ENCODE peak calls at places on chromosomes 3 and 15, in seven cellular contexts. One of them, this sample, is unnamed.

GRCh38 chr15:43204016-43204901 is 16.6 kb downstream of the EPB42 start:
- DNase-seq in anterior cingulate cortex: no peak
- DNase-seq in NCI-H1417: no peak
- DNase-seq in foreskin fibroblast: peak; percentile 81
- DNase-seq in esophagus muscularis mucosa: peak; percentile 72
- DNase-seq in stimulated activated CD8-positive, alpha-beta memory T cell treated with anti-CD3 and anti-CD28 coated beads, Interleukin-7, amount 100 ng/mL, for 1 hour: peak; percentile 19
- DNase-seq in mucosa of gallbladder: peak; percentile 26
- DNase-seq in this sample: peak; percentile 48

GRCh38 chr15:39404767-39405173 is 176.1 kb upstream of the THBS1 start:
- DNase-seq in anterior cingulate cortex: no peak
- DNase-seq in NCI-H1417: no peak
- DNase-seq in foreskin fibroblast: peak; percentile 98
- DNase-seq in esophagus muscularis mucosa: no peak
- DNase-seq in stimulated activated CD8-positive, alpha-beta memory T cell treated with anti-CD3 and anti-CD28 coated beads, Interleukin-7, amount 100 ng/mL, for 1 hour: no peak
- DNase-seq in mucosa of gallbladder: no peak
- DNase-seq in this sample: no peak

GRCh38 chr3:136512391-136512790 is 239.8 kb downstream of the STAG1 start:
- DNase-seq in anterior cingulate cortex: no peak
- DNase-seq in NCI-H1417: no peak
- DNase-seq in foreskin fibroblast: peak; percentile 60
- DNase-seq in esophagus muscularis mucosa: no peak
- DNase-seq in stimulated activated CD8-positive, alpha-beta memory T cell treated with anti-CD3 and anti-CD28 coated beads, Interleukin-7, amount 100 ng/mL, for 1 hour: no peak
- DNase-seq in mucosa of gallbladder: no peak
- DNase-seq in this sample: no peak

GRCh38 chr3:165549665-165550064 is 287.6 kb downstream of the BCHE start:
- DNase-seq in anterior cingulate cortex: no peak
- DNase-seq in NCI-H1417: no peak
- DNase-seq in foreskin fibroblast: no peak
- DNase-seq in esophagus muscularis mucosa: no peak
- DNase-seq in stimulated activated CD8-positive, alpha-beta memory T cell treated with anti-CD3 and anti-CD28 coated beads, Interleukin-7, amount 100 ng/mL, for 1 hour: no peak
- DNase-seq in mucosa of gallbladder: no peak
- DNase-seq in this sample: no peak

GRCh38 chr15:26891448-26891881 is 24.6 kb downstream of the GABRA5 start:
- DNase-seq in anterior cingulate cortex: peak; percentile 59
- DNase-seq in NCI-H1417: peak; percentile 81
- DNase-seq in foreskin fibroblast: peak; percentile 84
- DNase-seq in esophagus muscularis mucosa: peak; percentile 91
- DNase-seq in stimulated activated CD8-positive, alpha-beta memory T cell treated with anti-CD3 and anti-CD28 coated beads, Interleukin-7, amount 100 ng/mL, for 1 hour: no peak
- DNase-seq in mucosa of gallbladder: peak; percentile 55
- DNase-seq in this sample: peak; percentile 65

GRCh38 chr3:171566803-171567422 is 106.7 kb upstream of the TNIK start:
- DNase-seq in anterior cingulate cortex: no peak
- DNase-seq in NCI-H1417: peak; percentile 75
- DNase-seq in foreskin fibroblast: peak; percentile 68
- DNase-seq in esophagus muscularis mucosa: no peak
- DNase-seq in stimulated activated CD8-positive, alpha-beta memory T cell treated with anti-CD3 and anti-CD28 coated beads, Interleukin-7, amount 100 ng/mL, for 1 hour: no peak
- DNase-seq in mucosa of gallbladder: no peak
- DNase-seq in this sample: no peak

GRCh38 chr3:119409844-119410243 is 53.6 kb downstream of the TMEM39A start:
- DNase-seq in anterior cingulate cortex: no peak
- DNase-seq in NCI-H1417: no peak
- DNase-seq in foreskin fibroblast: peak; percentile 38
- DNase-seq in esophagus muscularis mucosa: peak; percentile 31
- DNase-seq in stimulated activated CD8-positive, alpha-beta memory T cell treated with anti-CD3 and anti-CD28 coated beads, Interleukin-7, amount 100 ng/mL, for 1 hour: no peak
- DNase-seq in mucosa of gallbladder: no peak
- DNase-seq in this sample: no peak

GRCh38 chr15:53869044-53869805 is 109.0 kb upstream of the UNC13C start:
- DNase-seq in anterior cingulate cortex: no peak
- DNase-seq in NCI-H1417: no peak
- DNase-seq in foreskin fibroblast: no peak
- DNase-seq in esophagus muscularis mucosa: no peak
- DNase-seq in stimulated activated CD8-positive, alpha-beta memory T cell treated with anti-CD3 and anti-CD28 coated beads, Interleukin-7, amount 100 ng/mL, for 1 hour: no peak
- DNase-seq in mucosa of gallbladder: no peak
- DNase-seq in this sample: no peak

GRCh38 chr15:36644156-36644896 is 64.9 kb downstream of the CDIN1 start:
- DNase-seq in anterior cingulate cortex: no peak
- DNase-seq in NCI-H1417: peak; percentile 26
- DNase-seq in foreskin fibroblast: no peak
- DNase-seq in esophagus muscularis mucosa: no peak
- DNase-seq in stimulated activated CD8-positive, alpha-beta memory T cell treated with anti-CD3 and anti-CD28 coated beads, Interleukin-7, amount 100 ng/mL, for 1 hour: no peak
- DNase-seq in mucosa of gallbladder: no peak
- DNase-seq in this sample: no peak

GRCh38 chr3:49054344-49054862 is 25.2 kb upstream of the IMPDH2 start:
- DNase-seq in anterior cingulate cortex: no peak
- DNase-seq in NCI-H1417: no peak
- DNase-seq in foreskin fibroblast: no peak
- DNase-seq in esophagus muscularis mucosa: no peak
- DNase-seq in stimulated activated CD8-positive, alpha-beta memory T cell treated with anti-CD3 and anti-CD28 coated beads, Interleukin-7, amount 100 ng/mL, for 1 hour: no peak
- DNase-seq in mucosa of gallbladder: no peak
- DNase-seq in this sample: no peak

GRCh38 chr3:170523248-170523647 is 62.6 kb downstream of the SLC7A14 start:
- DNase-seq in anterior cingulate cortex: no peak
- DNase-seq in NCI-H1417: no peak
- DNase-seq in foreskin fibroblast: peak; percentile 64
- DNase-seq in esophagus muscularis mucosa: no peak
- DNase-seq in stimulated activated CD8-positive, alpha-beta memory T cell treated with anti-CD3 and anti-CD28 coated beads, Interleukin-7, amount 100 ng/mL, for 1 hour: no peak
- DNase-seq in mucosa of gallbladder: no peak
- DNase-seq in this sample: no peak

GRCh38 chr15:75532413-75533250 is 46.5 kb downstream of the PTPN9 start:
- DNase-seq in anterior cingulate cortex: no peak
- DNase-seq in NCI-H1417: no peak
- DNase-seq in foreskin fibroblast: peak; percentile 88
- DNase-seq in esophagus muscularis mucosa: peak; percentile 94
- DNase-seq in stimulated activated CD8-positive, alpha-beta memory T cell treated with anti-CD3 and anti-CD28 coated beads, Interleukin-7, amount 100 ng/mL, for 1 hour: no peak
- DNase-seq in mucosa of gallbladder: peak; percentile 67
- DNase-seq in this sample: no peak

GRCh38 chr3:177565981-177566380 is 368.7 kb upstream of the TBL1XR1 start:
- DNase-seq in anterior cingulate cortex: no peak
- DNase-seq in NCI-H1417: no peak
- DNase-seq in foreskin fibroblast: no peak
- DNase-seq in esophagus muscularis mucosa: no peak
- DNase-seq in stimulated activated CD8-positive, alpha-beta memory T cell treated with anti-CD3 and anti-CD28 coated beads, Interleukin-7, amount 100 ng/mL, for 1 hour: no peak
- DNase-seq in mucosa of gallbladder: no peak
- DNase-seq in this sample: no peak

GRCh38 chr3:196192036-196193001 is 18.9 kb downstream of the ZDHHC19 start:
- DNase-seq in anterior cingulate cortex: no peak
- DNase-seq in NCI-H1417: no peak
- DNase-seq in foreskin fibroblast: no peak
- DNase-seq in esophagus muscularis mucosa: no peak
- DNase-seq in stimulated activated CD8-positive, alpha-beta memory T cell treated with anti-CD3 and anti-CD28 coated beads, Interleukin-7, amount 100 ng/mL, for 1 hour: no peak
- DNase-seq in mucosa of gallbladder: no peak
- DNase-seq in this sample: no peak

GRCh38 chr3:100040846-100041245 is 73.5 kb downstream of the FILIP1L start:
- DNase-seq in anterior cingulate cortex: no peak
- DNase-seq in NCI-H1417: no peak
- DNase-seq in foreskin fibroblast: peak; percentile 70
- DNase-seq in esophagus muscularis mucosa: no peak
- DNase-seq in stimulated activated CD8-positive, alpha-beta memory T cell treated with anti-CD3 and anti-CD28 coated beads, Interleukin-7, amount 100 ng/mL, for 1 hour: no peak
- DNase-seq in mucosa of gallbladder: no peak
- DNase-seq in this sample: no peak

GRCh38 chr3:32310336-32310735 is 71.9 kb downstream of the CMTM8 start:
- DNase-seq in anterior cingulate cortex: no peak
- DNase-seq in NCI-H1417: no peak
- DNase-seq in foreskin fibroblast: no peak
- DNase-seq in esophagus muscularis mucosa: no peak
- DNase-seq in stimulated activated CD8-positive, alpha-beta memory T cell treated with anti-CD3 and anti-CD28 coated beads, Interleukin-7, amount 100 ng/mL, for 1 hour: no peak
- DNase-seq in mucosa of gallbladder: no peak
- DNase-seq in this sample: no peak

GRCh38 chr15:89790206-89790605 is 14.1 kb downstream of the MESP2 start:
- DNase-seq in anterior cingulate cortex: no peak
- DNase-seq in NCI-H1417: no peak
- DNase-seq in foreskin fibroblast: no peak
- DNase-seq in esophagus muscularis mucosa: no peak
- DNase-seq in stimulated activated CD8-positive, alpha-beta memory T cell treated with anti-CD3 and anti-CD28 coated beads, Interleukin-7, amount 100 ng/mL, for 1 hour: no peak
- DNase-seq in mucosa of gallbladder: no peak
- DNase-seq in this sample: no peak

GRCh38 chr15:73142802-73143762 is 90.8 kb downstream of the NEO1 start:
- DNase-seq in anterior cingulate cortex: no peak
- DNase-seq in NCI-H1417: no peak
- DNase-seq in foreskin fibroblast: no peak
- DNase-seq in esophagus muscularis mucosa: no peak
- DNase-seq in stimulated activated CD8-positive, alpha-beta memory T cell treated with anti-CD3 and anti-CD28 coated beads, Interleukin-7, amount 100 ng/mL, for 1 hour: no peak
- DNase-seq in mucosa of gallbladder: no peak
- DNase-seq in this sample: peak; percentile 14

GRCh38 chr3:10400050-10400748 is 79.3 kb upstream of the SEC13 start:
- DNase-seq in anterior cingulate cortex: no peak
- DNase-seq in NCI-H1417: no peak
- DNase-seq in foreskin fibroblast: no peak
- DNase-seq in esophagus muscularis mucosa: no peak
- DNase-seq in stimulated activated CD8-positive, alpha-beta memory T cell treated with anti-CD3 and anti-CD28 coated beads, Interleukin-7, amount 100 ng/mL, for 1 hour: no peak
- DNase-seq in mucosa of gallbladder: no peak
- DNase-seq in this sample: no peak

GRCh38 chr15:31852933-31853332 is 177.4 kb upstream of the CHRNA7 start:
- DNase-seq in anterior cingulate cortex: peak; percentile 42
- DNase-seq in NCI-H1417: no peak
- DNase-seq in foreskin fibroblast: no peak
- DNase-seq in esophagus muscularis mucosa: no peak
- DNase-seq in stimulated activated CD8-positive, alpha-beta memory T cell treated with anti-CD3 and anti-CD28 coated beads, Interleukin-7, amount 100 ng/mL, for 1 hour: no peak
- DNase-seq in mucosa of gallbladder: no peak
- DNase-seq in this sample: no peak

GRCh38 chr3:184350618-184351017 is 10.8 kb downstream of the CLCN2 start:
- DNase-seq in anterior cingulate cortex: no peak
- DNase-seq in NCI-H1417: no peak
- DNase-seq in foreskin fibroblast: no peak
- DNase-seq in esophagus muscularis mucosa: no peak
- DNase-seq in stimulated activated CD8-positive, alpha-beta memory T cell treated with anti-CD3 and anti-CD28 coated beads, Interleukin-7, amount 100 ng/mL, for 1 hour: no peak
- DNase-seq in mucosa of gallbladder: no peak
- DNase-seq in this sample: no peak

GRCh38 chr3:112582242-112582874 is 20.5 kb downstream of the SLC35A5 start:
- DNase-seq in anterior cingulate cortex: no peak
- DNase-seq in NCI-H1417: peak; percentile 35
- DNase-seq in foreskin fibroblast: peak; percentile 83
- DNase-seq in esophagus muscularis mucosa: no peak
- DNase-seq in stimulated activated CD8-positive, alpha-beta memory T cell treated with anti-CD3 and anti-CD28 coated beads, Interleukin-7, amount 100 ng/mL, for 1 hour: no peak
- DNase-seq in mucosa of gallbladder: no peak
- DNase-seq in this sample: no peak

GRCh38 chr3:161409858-161410257 is 38.5 kb upstream of the SPTSSB start:
- DNase-seq in anterior cingulate cortex: no peak
- DNase-seq in NCI-H1417: no peak
- DNase-seq in foreskin fibroblast: no peak
- DNase-seq in esophagus muscularis mucosa: no peak
- DNase-seq in stimulated activated CD8-positive, alpha-beta memory T cell treated with anti-CD3 and anti-CD28 coated beads, Interleukin-7, amount 100 ng/mL, for 1 hour: no peak
- DNase-seq in mucosa of gallbladder: no peak
- DNase-seq in this sample: no peak

GRCh38 chr3:126378341-126378751 is 16.4 kb upstream of the CFAP100 start:
- DNase-seq in anterior cingulate cortex: no peak
- DNase-seq in NCI-H1417: no peak
- DNase-seq in foreskin fibroblast: no peak
- DNase-seq in esophagus muscularis mucosa: no peak
- DNase-seq in stimulated activated CD8-positive, alpha-beta memory T cell treated with anti-CD3 and anti-CD28 coated beads, Interleukin-7, amount 100 ng/mL, for 1 hour: no peak
- DNase-seq in mucosa of gallbladder: no peak
- DNase-seq in this sample: peak; percentile 4

GRCh38 chr3:55162031-55162784 is 234.3 kb upstream of the LRTM1 start:
- DNase-seq in anterior cingulate cortex: no peak
- DNase-seq in NCI-H1417: no peak
- DNase-seq in foreskin fibroblast: peak; percentile 90
- DNase-seq in esophagus muscularis mucosa: peak; percentile 62
- DNase-seq in stimulated activated CD8-positive, alpha-beta memory T cell treated with anti-CD3 and anti-CD28 coated beads, Interleukin-7, amount 100 ng/mL, for 1 hour: no peak
- DNase-seq in mucosa of gallbladder: no peak
- DNase-seq in this sample: no peak

GRCh38 chr3:14548321-14548729 is 8.2 kb upstream of the GRIP2 start:
- DNase-seq in anterior cingulate cortex: peak; percentile 16
- DNase-seq in NCI-H1417: no peak
- DNase-seq in foreskin fibroblast: peak; percentile 83
- DNase-seq in esophagus muscularis mucosa: no peak
- DNase-seq in stimulated activated CD8-positive, alpha-beta memory T cell treated with anti-CD3 and anti-CD28 coated beads, Interleukin-7, amount 100 ng/mL, for 1 hour: peak; percentile 10
- DNase-seq in mucosa of gallbladder: peak; percentile 75
- DNase-seq in this sample: peak; percentile 40

GRCh38 chr3:115397433-115397832 is 225.9 kb upstream of the GAP43 start:
- DNase-seq in anterior cingulate cortex: no peak
- DNase-seq in NCI-H1417: no peak
- DNase-seq in foreskin fibroblast: peak; percentile 63
- DNase-seq in esophagus muscularis mucosa: no peak
- DNase-seq in stimulated activated CD8-positive, alpha-beta memory T cell treated with anti-CD3 and anti-CD28 coated beads, Interleukin-7, amount 100 ng/mL, for 1 hour: no peak
- DNase-seq in mucosa of gallbladder: no peak
- DNase-seq in this sample: no peak

GRCh38 chr15:58574612-58575011 is 142.8 kb downstream of the LIPC start:
- DNase-seq in anterior cingulate cortex: no peak
- DNase-seq in NCI-H1417: no peak
- DNase-seq in foreskin fibroblast: no peak
- DNase-seq in esophagus muscularis mucosa: no peak
- DNase-seq in stimulated activated CD8-positive, alpha-beta memory T cell treated with anti-CD3 and anti-CD28 coated beads, Interleukin-7, amount 100 ng/mL, for 1 hour: no peak
- DNase-seq in mucosa of gallbladder: peak; percentile 72
- DNase-seq in this sample: no peak

GRCh38 chr3:179148446-179149238 is 485 bp downstream of the PIK3CA start:
- DNase-seq in anterior cingulate cortex: peak; percentile 68
- DNase-seq in NCI-H1417: peak; percentile 53
- DNase-seq in foreskin fibroblast: peak; percentile 70
- DNase-seq in esophagus muscularis mucosa: no peak
- DNase-seq in stimulated activated CD8-positive, alpha-beta memory T cell treated with anti-CD3 and anti-CD28 coated beads, Interleukin-7, amount 100 ng/mL, for 1 hour: peak; percentile 26
- DNase-seq in mucosa of gallbladder: peak; percentile 34
- DNase-seq in this sample: peak; percentile 52

This sample was measured in activated naive CD4-positive, alpha-beta T cell treated with anti-CD3 and anti-CD28 coated beads, Interleukin-2, amount 50 U/mL, for 72 hours.